ENCODE peak calls at places on chromosome 13, in ten cellular contexts. K is BJ, Y is ascending aorta, S is PC-3, N is GM23338, G is tibial artery, F is thoracic aorta, B is brain microvascular endothelial cell, C is heart right ventricle, V is right atrium auricular region. D is an unnamed sample.

GRCh38 chr13:110388141-110388943 is 81.3 kb downstream of the COL4A2 start:
- DNase-seq in V (no peak), C (peak; percentile 46), N (peak; percentile 33), G (peak; percentile 91), S (no peak), Y (peak; percentile 91), K (no peak), B (peak; percentile 94), F (peak; percentile 51), D (no peak)

GRCh38 chr13:23701646-23702045 is 131.4 kb downstream of the TNFRSF19 start:
- DNase-seq in K (no peak), B (peak; percentile 95), S (no peak), C (peak; percentile 79), Y (peak; percentile 81), F (no peak), G (peak; percentile 93), N (no peak), V (peak; percentile 92), D (no peak)

GRCh38 chr13:77026255-77026782 is 640 bp downstream of the FBXL3 start:
- DNase-seq in N (peak; percentile 63), F (peak; percentile 61), C (peak; percentile 86), V (peak; percentile 93), Y (peak; percentile 92), G (peak; percentile 94), B (peak; percentile 34), S (peak; percentile 61), K (no peak), D (no peak)

GRCh38 chr13:52955505-52955904 is 73.1 kb upstream of the OLFM4 start:
- DNase-seq in Y (no peak), B (no peak), S (no peak), K (no peak), G (no peak), V (no peak), C (no peak), N (peak; percentile 88), F (no peak), D (no peak)

GRCh38 chr13:54150851-54151250 is 1122.2 kb downstream of the OLFM4 start:
- DNase-seq in B (no peak), V (no peak), G (no peak), K (no peak), F (no peak), N (peak; percentile 35), Y (no peak), C (no peak), S (no peak), D (no peak)

GRCh38 chr13:106369091-106369490 is 166.4 kb downstream of the EFNB2 start:
- DNase-seq in K (no peak), N (no peak), C (no peak), B (no peak), G (no peak), Y (no peak), F (no peak), S (no peak), V (no peak), D (no peak)

GRCh38 chr13:73142091-73142490 is 83.3 kb downstream of the KLF5 start:
- DNase-seq in Y (no peak), K (no peak), B (no peak), S (no peak), V (no peak), F (no peak), C (no peak), N (no peak), G (no peak), D (no peak)

GRCh38 chr13:25352806-25353205 is 19.0 kb upstream of the ATP8A2 start:
- DNase-seq in G (no peak), K (no peak), V (no peak), B (no peak), Y (no peak), N (no peak), S (no peak), F (no peak), C (no peak), D (no peak)

GRCh38 chr13:40790232-40790631 is 821 bp downstream of the SLC25A15 start:
- DNase-seq in F (no peak), N (no peak), V (no peak), Y (no peak), S (no peak), B (no peak), C (no peak), G (no peak), K (no peak), D (no peak)

GRCh38 chr13:40794414-40795368 is 5.3 kb downstream of the SLC25A15 start:
- DNase-seq in S (no peak), V (no peak), G (no peak), N (no peak), C (no peak), F (no peak), B (no peak), Y (no peak), K (no peak), D (no peak)

GRCh38 chr13:40792284-40793051 is 3.1 kb downstream of the SLC25A15 start:
- DNase-seq in K (no peak), N (no peak), G (peak; percentile 34), C (no peak), Y (no peak), F (no peak), B (no peak), S (no peak), V (peak; percentile 43), D (no peak)

GRCh38 chr13:40796649-40797048 is 7.2 kb downstream of the SLC25A15 start:
- DNase-seq in C (no peak), G (no peak), F (no peak), V (peak; percentile 16), B (no peak), N (no peak), K (no peak), Y (no peak), S (no peak), D (no peak)

DNA sequence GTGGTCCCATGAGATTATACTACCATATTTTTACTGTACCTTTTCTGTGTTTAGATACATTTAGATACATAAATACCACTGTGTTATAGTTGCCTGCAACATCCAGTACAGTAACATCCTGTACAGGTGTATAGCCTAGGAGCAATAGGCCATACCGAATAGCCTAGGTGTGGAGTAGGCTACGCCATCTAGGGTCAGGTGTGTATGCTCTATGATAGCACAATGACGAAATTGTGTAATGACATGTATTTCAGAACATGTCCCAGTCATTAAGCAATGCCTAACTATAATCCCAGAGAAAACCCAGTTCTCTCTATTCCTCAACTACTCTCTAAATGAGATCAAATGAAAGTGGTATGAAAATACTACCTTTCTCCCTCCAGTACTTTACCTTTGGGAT is 3.9 kb downstream of the SLC25A15 start:
- DNase-seq in G (no peak), Y (no peak), F (no peak), K (no peak), N (no peak), C (no peak), V (peak; percentile 7), B (no peak), S (no peak), D (no peak)
- TF ChIP-seq CTCF in G (no peak), Y (no peak), F (no peak), K (no peak), N (no peak), C (no peak), V (no peak), B (no peak), S (no peak), D (no peak)

DNA sequence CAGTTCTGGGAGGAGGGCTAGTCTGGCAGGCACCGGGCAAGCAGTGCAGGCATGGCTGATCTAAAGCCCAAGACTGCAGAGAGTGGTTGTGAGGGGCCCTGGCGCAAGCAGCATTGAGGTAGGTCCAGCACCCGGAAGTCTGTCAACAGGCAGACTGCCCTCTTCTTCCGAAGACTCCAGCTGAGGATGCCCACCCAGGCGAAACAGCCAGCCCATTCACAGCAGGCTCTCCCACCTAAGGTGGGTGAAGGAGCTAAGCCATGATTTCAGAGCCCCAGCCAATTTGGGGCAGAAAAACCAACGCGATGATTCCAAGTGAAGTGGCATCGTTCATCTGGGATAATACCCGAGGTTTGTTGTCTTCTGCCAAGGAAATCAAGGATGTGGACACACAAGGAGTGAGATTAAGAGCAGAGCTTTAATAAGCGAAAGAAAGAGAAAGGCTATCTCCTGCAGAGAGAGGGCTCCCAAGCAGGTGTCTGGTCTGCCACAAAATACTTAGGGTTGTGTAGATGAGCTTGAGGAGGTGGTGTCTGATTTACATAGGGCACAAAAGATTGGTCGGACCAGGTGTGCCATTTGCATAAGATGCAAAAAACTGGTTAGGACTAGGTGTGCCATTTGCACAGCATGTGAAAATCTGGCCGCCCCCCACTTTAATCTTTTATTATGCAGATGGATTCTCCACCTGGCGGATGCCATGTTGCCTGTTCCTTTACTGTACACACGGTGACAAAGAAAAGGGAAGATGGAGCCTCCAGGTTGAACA is 22.6 kb downstream of the FAM124A start:
- DNase-seq in G (no peak), F (no peak), V (no peak), Y (no peak), C (no peak), N (peak; percentile 71), B (no peak), S (no peak), K (no peak), D (no peak)
- H3K4me3 ChIP-seq in G (no peak overlapping the region), F (no peak overlapping the region), V (no peak overlapping the region), Y (no peak overlapping the region), C (no peak overlapping the region), N (peak overlapping the region; percentile 36), B (no peak overlapping the region), S (no peak overlapping the region), K (no peak overlapping the region), D (no peak overlapping the region)

GRCh38 chr13:45337395-45337794 is 3.6 kb downstream of the TPT1 start:
- DNase-seq in K (no peak), S (no peak), B (no peak), V (no peak), N (no peak), C (no peak), F (no peak), G (no peak), Y (no peak), D (no peak)
- H3K36me3 ChIP-seq in K (peaks cover 22% of the 10 kb centered on the region), S (peaks cover 46% of the 10 kb centered on the region), B (peaks cover 59% of the 10 kb centered on the region), V (peaks cover 58% of the 10 kb centered on the region), N (peaks cover 43% of the 10 kb centered on the region), C (peaks cover 63% of the 10 kb centered on the region), F (peaks cover 48% of the 10 kb centered on the region), G (peaks cover 49% of the 10 kb centered on the region), Y (peaks cover 65% of the 10 kb centered on the region), D (peaks cover 3% of the 10 kb centered on the region)

DNA sequence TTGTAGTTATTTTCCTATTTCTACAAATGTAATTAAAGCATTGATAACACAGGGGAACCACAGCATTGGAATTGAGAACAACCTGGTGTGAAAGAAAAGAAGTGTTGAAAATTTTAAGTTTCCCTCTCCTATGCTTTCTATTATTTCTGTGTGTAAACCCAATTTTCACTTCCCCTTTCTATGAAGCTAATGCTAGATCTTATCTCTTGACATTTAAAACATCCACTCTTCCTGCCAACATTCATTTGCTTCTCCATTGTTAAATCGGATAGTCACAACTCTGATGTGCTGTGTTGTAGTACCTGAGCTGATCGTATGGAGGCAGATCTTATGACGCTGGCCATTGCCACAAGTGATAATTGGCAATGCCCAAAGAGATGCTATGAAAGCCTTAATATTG is 203.0 kb downstream of the ITGBL1 start:
- DNase-seq in G (no peak), N (no peak), C (no peak), Y (no peak), F (no peak), B (no peak), V (no peak), S (no peak), K (no peak), D (no peak)
- TF ChIP-seq CTCF in G (no peak), N (no peak), C (no peak), Y (no peak), F (no peak), B (no peak), V (no peak), S (no peak), K (no peak), D (no peak)